ENCODE peak calls at places on chromosomes 13 and 19, in ten cellular contexts. N is AG09309; B is KG1; A is stimulated activated CD8-positive, alpha-beta memory T cell treated with anti-CD3 and anti-CD28 coated beads, Interleukin-2, amount 100 ng/mL, for 48 hours; K is GM03348; D is choroid plexus epithelial cell; Q is AG04450; C is HEK293T; I is type B pancreatic cell; L is T-cell. E is an unnamed sample.

GRCh38 chr19:16402076-16402475 is 69.7 kb downstream of the EPS15L1 start:
- DNase-seq in N (no peak), B (no peak), A (no peak), K (no peak), D (no peak), Q (no peak), C (no peak), I (no peak), L (no peak), E (no peak)

GRCh38 chr13:37869756-37870488 is at the start of gene TRPC4:
- DNase-seq in N (peak; percentile 62), B (no peak), A (no peak), K (peak; percentile 78), D (peak; percentile 89), Q (no peak), C (peak; percentile 68), I (peak; percentile 72), L (no peak), E (no peak)

GRCh38 chr13:60155978-60156377 is 7.8 kb downstream of the DIAPH3 start:
- DNase-seq in N (no peak), B (no peak), A (no peak), K (no peak), D (peak; percentile 37), Q (no peak), C (no peak), I (no peak), L (no peak), E (no peak)

GRCh38 chr19:35000647-35001501 is 751 bp downstream of the GRAMD1A start:
- DNase-seq in N (no peak), B (peak; percentile 34), A (peak; percentile 46), K (peak; percentile 73), D (peak; percentile 57), Q (no peak), C (peak; percentile 33), I (no peak), L (peak; percentile 76), E (no peak)

GRCh38 chr13:29924482-29924884 is 74.1 kb upstream of the UBL3 start:
- DNase-seq in N (peak; percentile 29), B (no peak), A (no peak), K (peak; percentile 82), D (peak; percentile 75), Q (no peak), C (no peak), I (no peak), L (no peak), E (no peak)

GRCh38 chr19:43644181-43644580 is 4.5 kb upstream of the CADM4 start:
- DNase-seq in N (no peak), B (no peak), A (no peak), K (no peak), D (no peak), Q (no peak), C (no peak), I (no peak), L (no peak), E (no peak)

GRCh38 chr19:756232-756631 is 5.3 kb downstream of the MISP start:
- DNase-seq in N (no peak), B (no peak), A (peak; percentile 17), K (peak; percentile 31), D (peak; percentile 52), Q (no peak), C (peak; percentile 37), I (no peak), L (no peak), E (no peak)

GRCh38 chr13:103289661-103290060 is 223.4 kb upstream of the SLC10A2 start:
- DNase-seq in N (no peak), B (no peak), A (no peak), K (no peak), D (peak; percentile 64), Q (no peak), C (no peak), I (no peak), L (no peak), E (no peak)

GRCh38 chr13:49657241-49657641 is 28.9 kb downstream of the ARL11 start:
- DNase-seq in N (no peak), B (no peak), A (no peak), K (no peak), D (no peak), Q (no peak), C (no peak), I (no peak), L (no peak), E (no peak)

GRCh38 chr19:41915248-41916032 is 12.8 kb downstream of the ERFL start:
- DNase-seq in N (no peak), B (no peak), A (no peak), K (no peak), D (no peak), Q (no peak), C (no peak), I (no peak), L (no peak), E (no peak)

GRCh38 chr13:66618702-66619101 is 611.4 kb downstream of the PCDH9 start:
- DNase-seq in N (no peak), B (no peak), A (no peak), K (peak; percentile 50), D (peak; percentile 76), Q (peak; percentile 11), C (peak; percentile 87), I (no peak), L (no peak), E (peak; percentile 10)